ENCODE peak calls at places on chromosomes 1 and 21, in four cellular contexts. One of them, this sample, is unnamed.
A peak's percentile ranks its signal among the peaks of the same experiment; 100 is the strongest.

GRCh38 chr1:116489231-116489697 is 81.6 kb downstream of the CD58 start:
- DNase-seq in ovary: no peak
- DNase-seq in endodermal cell: no peak
- DNase-seq in neural progenitor cell: peak; percentile 49
- DNase-seq in this sample: no peak

GRCh38 chr1:240888039-240888786 is 276.3 kb upstream of the GREM2 start:
- DNase-seq in ovary: no peak
- DNase-seq in endodermal cell: peak; percentile 91
- DNase-seq in neural progenitor cell: peak; percentile 65
- DNase-seq in this sample: peak; percentile 13

GRCh38 chr1:230822092-230822581 is 46.2 kb downstream of the C1orf198 start:
- DNase-seq in ovary: no peak
- DNase-seq in endodermal cell: peak; percentile 24
- DNase-seq in neural progenitor cell: no peak
- DNase-seq in this sample: no peak

GRCh38 chr1:152623203-152623844 is 421 bp upstream of the LCE3A start:
- DNase-seq in ovary: peak; percentile 41
- DNase-seq in endodermal cell: no peak
- DNase-seq in neural progenitor cell: no peak
- DNase-seq in this sample: peak; percentile 25

GRCh38 chr1:97647776-97648175 is 273.1 kb downstream of the DPYD start:
- DNase-seq in ovary: no peak
- DNase-seq in endodermal cell: no peak
- DNase-seq in neural progenitor cell: no peak
- DNase-seq in this sample: no peak

GRCh38 chr1:182484067-182484466 is 34.1 kb downstream of the RGSL1 start:
- DNase-seq in ovary: no peak
- DNase-seq in endodermal cell: no peak
- DNase-seq in neural progenitor cell: no peak
- DNase-seq in this sample: no peak

GRCh38 chr1:167957710-167958109 is 20.8 kb upstream of the MPC2 start:
- DNase-seq in ovary: no peak
- DNase-seq in endodermal cell: no peak
- DNase-seq in neural progenitor cell: no peak
- DNase-seq in this sample: no peak

GRCh38 chr1:168054117-168054516 is 82.6 kb downstream of the GPR161 start:
- DNase-seq in ovary: no peak
- DNase-seq in endodermal cell: no peak
- DNase-seq in neural progenitor cell: no peak
- DNase-seq in this sample: no peak

GRCh38 chr1:196380311-196380710 is 227.9 kb downstream of the KCNT2 start:
- DNase-seq in ovary: no peak
- DNase-seq in endodermal cell: no peak
- DNase-seq in neural progenitor cell: no peak
- DNase-seq in this sample: no peak

GRCh38 chr1:56710646-56711045 is 65.5 kb downstream of the PRKAA2 start:
- DNase-seq in ovary: no peak
- DNase-seq in endodermal cell: no peak
- DNase-seq in neural progenitor cell: no peak
- DNase-seq in this sample: no peak

GRCh38 chr1:23210351-23210785 is 6.9 kb downstream of the HTR1D start:
- DNase-seq in ovary: no peak
- DNase-seq in endodermal cell: peak; percentile 83
- DNase-seq in neural progenitor cell: peak; percentile 40
- DNase-seq in this sample: no peak

GRCh38 chr1:89609781-89610456 is 23.0 kb upstream of the LRRC8C start:
- DNase-seq in ovary: no peak
- DNase-seq in endodermal cell: peak; percentile 55
- DNase-seq in neural progenitor cell: no peak
- DNase-seq in this sample: no peak

GRCh38 chr1:245579881-245580280 is 425.1 kb downstream of the KIF26B start:
- DNase-seq in ovary: no peak
- DNase-seq in endodermal cell: no peak
- DNase-seq in neural progenitor cell: no peak
- DNase-seq in this sample: no peak

GRCh38 chr1:245583575-245584330 is 429.0 kb downstream of the KIF26B start:
- DNase-seq in ovary: no peak
- DNase-seq in endodermal cell: no peak
- DNase-seq in neural progenitor cell: no peak
- DNase-seq in this sample: peak; percentile 89

GRCh38 chr1:245580651-245581050 is 425.9 kb downstream of the KIF26B start:
- DNase-seq in ovary: no peak
- DNase-seq in endodermal cell: no peak
- DNase-seq in neural progenitor cell: no peak
- DNase-seq in this sample: no peak

GRCh38 chr1:245585252-245585959 is 430.6 kb downstream of the KIF26B start:
- DNase-seq in ovary: no peak
- DNase-seq in endodermal cell: no peak
- DNase-seq in neural progenitor cell: no peak
- DNase-seq in this sample: no peak

GRCh38 chr1:245583081-245583480 is 428.3 kb downstream of the KIF26B start:
- DNase-seq in ovary: no peak
- DNase-seq in endodermal cell: no peak
- DNase-seq in neural progenitor cell: no peak
- DNase-seq in this sample: no peak
- H3K4me1 ChIP-seq in ovary: peaks cover 1% of the 10 kb centered on the region
- H3K4me1 ChIP-seq in endodermal cell: no peaks in the 10 kb centered on the region
- H3K4me1 ChIP-seq in neural progenitor cell: peaks cover 7% of the 10 kb centered on the region
- H3K4me1 ChIP-seq in this sample: peaks cover 44% of the 10 kb centered on the region

GRCh38 chr1:92259350-92259749 is 39.4 kb downstream of the GLMN start:
- DNase-seq in ovary: no peak
- DNase-seq in endodermal cell: no peak
- DNase-seq in neural progenitor cell: no peak
- DNase-seq in this sample: no peak
- H3K4me1 ChIP-seq in ovary: no peaks in the 10 kb centered on the region
- H3K4me1 ChIP-seq in endodermal cell: no peaks in the 10 kb centered on the region
- H3K4me1 ChIP-seq in neural progenitor cell: no peaks in the 10 kb centered on the region
- H3K4me1 ChIP-seq in this sample: no peaks in the 10 kb centered on the region

GRCh38 chr1:204077979-204078696 is 5.2 kb downstream of the SOX13 start:
- DNase-seq in ovary: no peak
- DNase-seq in endodermal cell: peak; percentile 90
- DNase-seq in neural progenitor cell: peak; percentile 83
- DNase-seq in this sample: no peak
- H3K4me1 ChIP-seq in ovary: peaks cover 18% of the 10 kb centered on the region
- H3K4me1 ChIP-seq in endodermal cell: peaks cover 37% of the 10 kb centered on the region
- H3K4me1 ChIP-seq in neural progenitor cell: peaks cover 73% of the 10 kb centered on the region
- H3K4me1 ChIP-seq in this sample: peaks cover 6% of the 10 kb centered on the region

DNA sequence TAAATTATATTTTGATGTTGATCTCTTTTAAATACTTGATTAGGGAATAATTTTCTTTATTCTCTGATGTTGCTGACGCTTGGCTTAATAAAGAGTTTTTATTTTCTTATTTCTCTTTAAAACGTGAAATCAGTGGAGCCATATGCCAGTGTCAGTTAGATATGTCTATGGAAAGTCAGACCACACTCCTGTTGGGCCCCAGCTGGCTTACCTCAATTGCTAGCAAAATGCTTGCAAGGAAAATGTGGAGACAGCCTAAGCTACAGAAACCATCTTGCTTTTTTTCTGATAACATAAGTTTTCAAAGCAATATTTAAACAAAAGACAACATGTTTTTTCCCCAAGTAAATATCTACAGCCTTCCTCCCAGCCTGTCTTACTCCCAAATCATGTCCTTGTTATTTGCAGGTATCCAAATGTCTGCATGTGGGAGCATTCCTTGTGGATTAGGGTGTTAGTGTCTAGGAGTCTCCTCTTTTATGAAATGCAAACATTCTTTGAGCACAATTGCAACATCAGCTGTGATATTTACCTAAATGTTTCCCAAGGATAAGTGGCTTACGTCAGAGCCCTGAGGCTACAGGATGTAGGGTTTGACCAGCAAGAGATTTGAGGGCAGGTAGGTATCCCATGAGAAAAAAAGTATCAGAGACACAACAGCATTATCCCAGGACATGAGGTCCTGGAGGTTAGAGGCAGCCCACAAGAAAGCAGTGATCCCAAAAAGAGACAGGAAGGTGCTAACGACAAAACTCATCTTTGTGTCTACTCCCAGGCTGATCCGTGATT is 117.2 kb upstream of the KCNJ15 start:
- DNase-seq in ovary: no peak
- DNase-seq in endodermal cell: no peak
- DNase-seq in neural progenitor cell: no peak
- DNase-seq in this sample: no peak
- H3K4me1 ChIP-seq in ovary: no peaks in the 10 kb centered on the region
- H3K4me1 ChIP-seq in endodermal cell: no peaks in the 10 kb centered on the region
- H3K4me1 ChIP-seq in neural progenitor cell: peaks cover 6% of the 10 kb centered on the region
- H3K4me1 ChIP-seq in this sample: no peaks in the 10 kb centered on the region

GRCh38 chr1:208149213-208149612 is 95.0 kb downstream of the PLXNA2 start:
- DNase-seq in ovary: no peak
- DNase-seq in endodermal cell: no peak
- DNase-seq in neural progenitor cell: no peak
- DNase-seq in this sample: no peak

GRCh38 chr1:208145167-208145566 is 99.0 kb downstream of the PLXNA2 start:
- DNase-seq in ovary: no peak
- DNase-seq in endodermal cell: no peak
- DNase-seq in neural progenitor cell: no peak
- DNase-seq in this sample: no peak

GRCh38 chr1:208148380-208148779 is 95.8 kb downstream of the PLXNA2 start:
- DNase-seq in ovary: no peak
- DNase-seq in endodermal cell: no peak
- DNase-seq in neural progenitor cell: no peak
- DNase-seq in this sample: no peak

GRCh38 chr1:208149776-208150514 is 94.2 kb downstream of the PLXNA2 start:
- DNase-seq in ovary: no peak
- DNase-seq in endodermal cell: peak; percentile 72
- DNase-seq in neural progenitor cell: peak; percentile 34
- DNase-seq in this sample: no peak

GRCh38 chr1:208146650-208147049 is 97.5 kb downstream of the PLXNA2 start:
- DNase-seq in ovary: no peak
- DNase-seq in endodermal cell: no peak
- DNase-seq in neural progenitor cell: no peak
- DNase-seq in this sample: no peak
- H3K4me1 ChIP-seq in ovary: peaks cover 8% of the 10 kb centered on the region
- H3K4me1 ChIP-seq in endodermal cell: peaks cover 21% of the 10 kb centered on the region
- H3K4me1 ChIP-seq in neural progenitor cell: peaks cover 47% of the 10 kb centered on the region
- H3K4me1 ChIP-seq in this sample: peaks cover 9% of the 10 kb centered on the region

DNA sequence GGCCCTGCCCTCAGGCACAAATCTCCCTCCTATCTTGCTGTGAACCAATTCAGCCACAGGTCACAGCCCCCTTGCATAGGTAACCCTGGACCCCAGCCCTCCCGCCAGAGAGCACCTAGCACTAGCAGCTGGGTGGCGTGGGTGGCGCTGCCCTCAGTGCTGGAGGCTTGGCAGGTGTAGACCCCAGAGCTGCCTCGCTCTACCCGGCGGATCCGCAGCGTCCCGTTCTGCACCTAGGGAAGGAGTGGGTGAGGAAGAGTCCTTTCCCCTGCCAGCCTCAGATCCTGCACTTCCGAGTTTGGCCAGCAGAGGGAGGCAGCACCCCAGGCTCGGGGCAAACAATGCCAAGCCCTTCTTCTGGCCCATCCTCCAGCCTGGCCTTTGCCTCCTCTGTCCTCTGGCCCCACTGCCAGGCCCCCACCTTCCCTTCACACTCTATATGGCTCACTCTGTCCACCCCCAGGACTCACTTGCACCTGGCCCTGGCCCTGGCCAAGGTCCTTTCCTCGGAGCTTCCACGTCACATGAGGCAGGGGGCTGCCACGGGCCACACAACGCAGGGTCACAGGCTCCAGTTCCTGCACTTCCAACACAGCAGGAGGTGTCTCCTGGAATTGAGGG is 9.0 kb downstream of the IGSF9 start:
- DNase-seq in ovary: peak; percentile 70
- DNase-seq in endodermal cell: peak; percentile 97
- DNase-seq in neural progenitor cell: peak; percentile 80
- DNase-seq in this sample: peak; percentile 78
- H3K4me1 ChIP-seq in ovary: no peaks in the 10 kb centered on the region
- H3K4me1 ChIP-seq in endodermal cell: peaks cover 28% of the 10 kb centered on the region
- H3K4me1 ChIP-seq in neural progenitor cell: peaks cover 35% of the 10 kb centered on the region
- H3K4me1 ChIP-seq in this sample: peaks cover 2% of the 10 kb centered on the region

GRCh38 chr1:10495942-10496341 is 21.2 kb downstream of the PEX14 start:
- DNase-seq in ovary: no peak
- DNase-seq in endodermal cell: no peak
- DNase-seq in neural progenitor cell: no peak
- DNase-seq in this sample: no peak

GRCh38 chr1:10497109-10497508 is 22.4 kb downstream of the PEX14 start:
- DNase-seq in ovary: no peak
- DNase-seq in endodermal cell: no peak
- DNase-seq in neural progenitor cell: no peak
- DNase-seq in this sample: no peak

GRCh38 chr1:10495475-10495817 is 20.7 kb downstream of the PEX14 start:
- DNase-seq in ovary: no peak
- DNase-seq in endodermal cell: no peak
- DNase-seq in neural progenitor cell: no peak
- DNase-seq in this sample: no peak

GRCh38 chr1:10494418-10494753 is 19.6 kb downstream of the PEX14 start:
- DNase-seq in ovary: no peak
- DNase-seq in endodermal cell: no peak
- DNase-seq in neural progenitor cell: no peak
- DNase-seq in this sample: no peak

DNA sequence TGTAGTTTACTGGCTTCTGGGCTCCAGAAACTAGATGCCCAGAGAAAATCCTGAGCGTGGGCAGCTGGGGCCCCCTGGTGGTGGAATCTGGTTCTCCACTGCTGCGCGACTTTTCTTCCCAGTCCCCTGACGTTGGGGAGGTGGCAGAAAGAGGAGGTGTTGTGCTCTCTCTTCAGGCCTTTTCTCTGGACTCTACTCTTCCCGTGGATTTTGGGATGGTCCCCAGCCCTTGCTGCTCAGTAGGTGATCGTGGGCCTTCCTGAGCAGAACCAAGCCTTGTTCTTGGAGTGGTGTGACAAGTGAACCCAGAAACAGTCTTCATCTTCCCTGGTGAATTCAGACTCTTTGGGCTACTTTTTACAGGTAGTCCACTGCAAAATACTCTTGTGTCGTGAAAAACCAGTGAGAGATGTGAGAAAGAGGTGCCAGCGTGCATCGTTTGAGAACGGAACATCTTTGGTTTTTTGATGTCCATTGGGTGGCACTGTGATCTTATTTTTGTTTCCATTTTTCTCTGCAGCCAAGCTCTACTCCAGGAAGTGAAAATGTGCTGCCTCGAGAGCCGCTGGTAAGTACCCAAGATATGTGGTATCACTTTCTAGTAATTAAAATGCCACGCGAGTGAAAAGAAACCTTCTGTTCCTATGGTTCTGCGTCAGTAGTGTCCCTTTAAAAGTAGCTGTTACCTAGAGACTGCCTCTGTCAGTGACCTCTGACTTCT is 20.2 kb downstream of the PEX14 start:
- DNase-seq in ovary: peak; percentile 66
- DNase-seq in endodermal cell: peak; percentile 95
- DNase-seq in neural progenitor cell: peak; percentile 81
- DNase-seq in this sample: peak; percentile 63
- H3K4me1 ChIP-seq in ovary: peaks cover 2% of the 10 kb centered on the region
- H3K4me1 ChIP-seq in endodermal cell: no peaks in the 10 kb centered on the region
- H3K4me1 ChIP-seq in neural progenitor cell: peaks cover 44% of the 10 kb centered on the region
- H3K4me1 ChIP-seq in this sample: peaks cover 8% of the 10 kb centered on the region

This sample was measured in BE2C.